ENCODE peak calls at places on chromosome 15, in six cellular contexts. O is RWPE2, J is body of pancreas, E is colonic mucosa, K is psoas muscle, A is suprapubic skin. M is an unnamed sample.

GRCh38 chr15:96276438-96277210 is 53.9 kb upstream of the NR2F2 start:
- DNase-seq in O (no peak), E (no peak), J (no peak), K (no peak), A (no peak), M (no peak)

GRCh38 chr15:99226802-99227201 is 22.6 kb downstream of the TTC23 start:
- DNase-seq in J (no peak), A (no peak), O (no peak), K (no peak), E (no peak), M (no peak)

GRCh38 chr15:58882243-58882642 is 51.2 kb downstream of the SLTM start:
- DNase-seq in A (no peak), K (no peak), J (no peak), O (no peak), E (no peak), M (no peak)

GRCh38 chr15:98292442-98293240 is 332.1 kb downstream of the ARRDC4 start:
- DNase-seq in O (no peak), A (no peak), J (peak; percentile 58), E (peak; percentile 61), K (peak; percentile 16), M (no peak)

GRCh38 chr15:27077790-27078189 is 106.8 kb downstream of the GABRG3 start:
- DNase-seq in O (no peak), J (no peak), K (no peak), A (no peak), E (no peak), M (no peak)

GRCh38 chr15:79071901-79072300 is 18.7 kb downstream of the RASGRF1 start:
- DNase-seq in E (no peak), A (no peak), O (no peak), J (no peak), K (peak; percentile 26), M (no peak)

GRCh38 chr15:93987068-93987467 is 244.3 kb upstream of the MCTP2 start:
- DNase-seq in K (no peak), A (no peak), E (no peak), O (no peak), J (no peak), M (peak; percentile 13)

GRCh38 chr15:63039811-63040210 is 2.7 kb upstream of the TPM1 start:
- DNase-seq in K (no peak), J (no peak), E (no peak), A (no peak), O (no peak), M (no peak)

GRCh38 chr15:85059734-85060133 is 78.1 kb downstream of the PDE8A start:
- DNase-seq in E (no peak), A (no peak), J (no peak), K (no peak), O (no peak), M (no peak)

GRCh38 chr15:37698679-37699078 is 235.8 kb upstream of the TMCO5A start:
- DNase-seq in E (no peak), A (no peak), O (no peak), J (no peak), K (no peak), M (no peak)

GRCh38 chr15:29102911-29103824 is 166.5 kb downstream of the NSMCE3 start:
- DNase-seq in J (no peak), A (no peak), E (no peak), O (peak; percentile 78), K (peak; percentile 52), M (no peak)

GRCh38 chr15:52362497-52362896 is 66.9 kb upstream of the MYO5C start:
- DNase-seq in A (no peak), E (no peak), J (no peak), K (no peak), O (no peak), M (no peak)

GRCh38 chr15:65423977-65424679 is 1.4 kb upstream of the IGDCC4 start:
- DNase-seq in K (no peak), E (no peak), J (no peak), O (peak; percentile 23), A (no peak), M (no peak)

GRCh38 chr15:58498821-58499580 is 67.2 kb downstream of the LIPC start:
- DNase-seq in J (no peak), O (no peak), E (no peak), K (no peak), A (peak; percentile 76), M (no peak)

GRCh38 chr15:59329570-59330350 is 42.9 kb downstream of the MYO1E start:
- DNase-seq in E (no peak), J (peak; percentile 57), O (no peak), K (no peak), A (no peak), M (no peak)

GRCh38 chr15:64630403-64631107 is 144.8 kb downstream of the RBPMS2 start:
- DNase-seq in E (no peak), O (no peak), A (no peak), K (no peak), J (no peak), M (no peak)

GRCh38 chr15:98067339-98067738 is 106.8 kb downstream of the ARRDC4 start:
- DNase-seq in J (no peak), K (no peak), A (no peak), E (no peak), O (no peak), M (no peak)

GRCh38 chr15:71329041-71329440 is 213.8 kb downstream of the THSD4 start:
- DNase-seq in K (peak; percentile 20), E (peak; percentile 33), J (no peak), A (no peak), O (no peak), M (no peak)

GRCh38 chr15:60362318-60363023 is 35.3 kb downstream of the ANXA2 start:
- DNase-seq in J (no peak), K (no peak), A (no peak), O (no peak), E (no peak), M (no peak)

GRCh38 chr15:89767411-89767915 is 8.7 kb upstream of the MESP2 start:
- DNase-seq in A (no peak), O (no peak), J (peak; percentile 91), K (no peak), E (no peak), M (no peak)

GRCh38 chr15:50681467-50681866 is 5.1 kb downstream of the TRPM7 start:
- DNase-seq in O (no peak), A (no peak), J (no peak), E (no peak), K (no peak), M (no peak)

GRCh38 chr15:98896802-98897732 is 110.5 kb downstream of the PGPEP1L start:
- DNase-seq in A (no peak), J (no peak), K (no peak), E (no peak), O (peak; percentile 92), M (no peak)

DNA sequence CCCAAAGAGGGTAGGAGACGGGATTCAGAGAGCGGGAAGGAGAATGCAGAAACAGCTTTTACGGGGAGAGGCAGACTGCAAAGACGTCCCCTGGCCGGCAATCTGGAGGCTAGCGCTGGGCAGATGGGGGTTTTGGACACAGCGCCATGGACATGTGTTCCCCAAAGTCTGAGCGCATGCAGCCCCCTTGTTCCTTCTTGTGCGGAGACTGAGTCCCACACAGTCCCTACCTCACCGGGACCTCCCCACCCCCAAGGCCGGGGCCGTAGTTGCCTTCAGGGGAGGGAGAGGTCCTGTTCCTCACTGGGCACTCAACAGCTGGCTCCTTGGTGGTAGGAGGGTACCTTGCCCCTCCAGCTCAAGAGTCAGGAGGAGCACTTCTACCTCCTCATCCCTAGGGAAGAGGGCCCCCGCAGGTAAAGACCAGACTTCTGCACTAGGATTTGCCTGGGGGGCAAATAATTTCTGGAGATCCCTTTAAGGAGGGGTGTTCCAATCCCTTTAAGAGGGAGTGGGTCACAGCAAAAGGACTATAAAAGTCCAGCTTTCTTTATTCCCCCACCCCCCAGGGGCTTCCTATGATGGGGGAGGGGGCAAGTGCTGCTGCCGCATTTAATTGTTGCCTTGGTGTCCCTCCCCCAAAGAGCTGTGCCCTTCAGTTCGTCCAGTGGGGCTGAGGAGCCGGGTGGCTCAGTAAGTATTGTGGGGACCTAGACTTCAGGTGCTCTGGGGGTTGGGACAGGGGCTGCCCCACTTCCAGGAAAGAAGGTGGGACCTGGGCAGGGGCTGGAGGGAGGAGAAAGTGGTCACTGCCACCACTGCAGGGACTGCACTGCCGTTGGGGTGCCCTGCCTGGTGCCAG is 3.6 kb upstream of the BAHD1 start:
- DNase-seq in O (peak; percentile 73), K (no peak), A (no peak), J (no peak), E (no peak), M (no peak)
- H3K4me3 ChIP-seq in O (no peak overlapping the region), K (peak overlapping the region; percentile 60), A (peak overlapping the region; percentile 49), J (no peak overlapping the region), E (no peak overlapping the region), M (peak overlapping the region; percentile 50)

DNA sequence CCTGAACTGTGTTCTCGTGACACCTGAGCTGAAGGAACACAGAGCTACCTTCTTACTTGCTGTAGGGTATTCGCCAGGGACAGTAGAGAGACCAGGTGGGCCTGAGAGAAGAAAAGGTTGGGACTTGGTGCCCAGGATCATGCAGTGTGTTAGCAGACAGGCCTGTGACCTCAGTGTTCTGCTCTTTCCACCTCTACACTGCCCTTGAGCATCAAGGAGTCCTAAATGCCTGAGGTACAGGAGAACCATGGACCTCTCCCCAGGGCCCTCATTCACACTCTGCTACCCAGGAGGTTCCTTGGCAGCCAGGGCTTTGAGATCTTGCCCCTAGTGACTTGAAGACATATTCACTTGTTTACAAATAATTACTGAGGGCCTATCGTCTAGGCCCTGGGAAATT is 22.2 kb upstream of the JMJD7 start:
- DNase-seq in K (no peak), A (no peak), E (no peak), J (no peak), O (no peak), M (no peak)
- H3K27ac ChIP-seq in K (no peak overlapping the region), A (peak overlapping the region; percentile 87), E (no peak overlapping the region), J (no peak overlapping the region), O (peak overlapping the region; percentile 90), M (no peak overlapping the region)

DNA sequence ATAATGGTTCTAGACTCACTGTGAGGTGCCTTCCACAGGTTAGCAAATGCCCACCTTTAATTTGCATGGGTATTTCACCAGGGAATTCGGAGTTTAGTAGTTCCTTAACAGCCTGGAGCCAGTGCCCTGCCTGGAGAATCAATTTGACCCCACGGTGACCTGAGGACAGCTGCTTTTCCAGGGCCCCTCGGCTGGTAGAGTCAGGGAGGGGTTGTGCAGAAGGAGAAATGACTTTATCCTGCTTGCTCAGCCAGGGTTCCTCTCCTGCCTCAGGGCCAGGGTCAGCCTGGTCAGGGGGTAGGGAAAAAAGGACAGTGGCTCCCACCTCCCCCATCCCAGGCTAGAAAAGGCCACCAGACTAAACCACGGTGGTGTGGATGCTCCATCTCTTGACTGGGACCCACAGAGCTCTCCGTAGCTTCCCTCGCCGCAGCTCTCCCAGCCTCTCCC is 12.0 kb downstream of the DLL4 start:
- DNase-seq in E (no peak), J (no peak), A (no peak), O (no peak), K (no peak), M (no peak)
- H3K4me1 ChIP-seq in E (no peaks in the 10 kb centered on the region), J (peaks cover 27% of the 10 kb centered on the region), A (peaks cover 29% of the 10 kb centered on the region), O (no peaks in the 10 kb centered on the region), K (peaks cover 35% of the 10 kb centered on the region), M (peaks cover 20% of the 10 kb centered on the region)

DNA sequence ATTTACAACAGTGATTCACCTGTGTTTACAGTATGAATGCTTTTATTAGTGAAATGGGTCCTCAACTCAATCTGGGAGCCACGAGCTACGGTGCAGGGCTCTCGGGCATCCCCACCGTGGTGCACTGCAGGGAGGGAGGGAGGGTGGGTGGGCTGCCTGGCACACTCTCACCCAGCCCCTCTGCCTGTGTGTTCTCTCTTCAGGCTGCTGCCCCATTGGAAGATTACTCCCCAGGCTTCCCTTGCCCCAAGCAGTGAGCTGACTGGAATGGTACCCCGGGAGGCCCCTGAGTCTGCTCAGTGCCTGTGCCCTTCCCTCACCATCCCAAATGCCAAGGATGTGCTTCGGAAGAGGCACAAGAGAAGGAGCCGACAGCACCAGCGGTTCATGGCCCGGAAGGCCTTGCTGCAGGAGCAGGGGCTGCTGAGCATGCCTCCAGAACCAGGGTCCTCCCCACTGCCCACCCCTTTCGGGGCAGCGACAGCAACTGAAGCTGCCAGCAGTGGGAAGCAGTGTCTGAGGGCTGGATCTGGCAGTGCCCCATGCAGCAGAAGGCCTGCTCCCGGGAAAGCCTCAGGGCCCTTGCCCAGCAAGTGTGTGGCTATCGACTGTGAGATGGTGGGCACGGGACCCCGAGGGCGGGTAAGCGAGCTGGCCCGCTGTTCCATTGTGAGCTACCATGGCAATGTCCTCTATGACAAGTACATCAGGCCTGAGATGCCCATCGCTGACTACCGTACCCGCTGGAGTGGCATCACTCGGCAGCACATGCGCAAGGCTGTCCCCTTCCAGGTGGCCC is 5.0 kb downstream of the AEN start:
- DNase-seq in J (no peak), O (no peak), A (no peak), E (no peak), K (no peak), M (no peak)
- H3K4me3 ChIP-seq in J (no peak overlapping the region), O (no peak overlapping the region), A (no peak overlapping the region), E (no peak overlapping the region), K (no peak overlapping the region), M (no peak overlapping the region)